ENCODE peak calls at places on chromosomes 4 and X, in five cellular contexts. C is SK-N-SH, L is H1, G is K562, M is stomach. T is an unnamed sample. For H3K4me1, the result is how much of the 10 kb centered on the place peaks cover.

GRCh38 chr4:104941661-104942062 is 205.0 kb upstream of the TET2 start:
- DNase-seq in G (no peak), L (no peak), C (no peak), M (no peak), T (no peak)

GRCh38 chrX:55450259-55450658 is 1.7 kb upstream of the MAGEH1 start:
- DNase-seq in G (peak), L (no peak), C (no peak), M (no peak), T (no peak)

GRCh38 chrX:25873196-25873595 is 264.9 kb upstream of the MAGEB18 start:
- DNase-seq in C (no peak), M (no peak), G (no peak), L (no peak), T (no peak)

GRCh38 chr4:81218206-81218605 is 3.2 kb upstream of the PRKG2 start:
- DNase-seq in L (no peak), M (no peak), C (no peak), G (no peak), T (no peak)

GRCh38 chr4:187922274-187922673 is 73.3 kb upstream of the ZFP42 start:
- DNase-seq in L (no peak), G (no peak), M (no peak), C (no peak), T (no peak)

GRCh38 chr4:6472008-6472386 is 417 bp downstream of the PPP2R2C start:
- DNase-seq in G (no peak), L (no peak), M (no peak), C (no peak), T (no peak)

GRCh38 chr4:6971536-6972374 is 62.1 kb downstream of the TBC1D14 start:
- DNase-seq in C (no peak), G (no peak), L (no peak), M (peak), T (no peak)

GRCh38 chr4:130306566-130306965 is 1210.6 kb downstream of the C4orf33 start:
- DNase-seq in L (peak), C (no peak), G (no peak), M (no peak), T (no peak)

GRCh38 chr4:113636438-113636818 is 125.1 kb downstream of the CAMK2D start:
- DNase-seq in C (no peak), G (no peak), L (no peak), M (no peak), T (no peak)

GRCh38 chr4:140095694-140096482 is 58.1 kb downstream of the MAML3 start:
- DNase-seq in L (no peak), G (peak), C (peak), M (no peak), T (peak)
- H3K4me1 ChIP-seq in L (under half), G (under half), C (half or more), M (half or more), T (half or more)

DNA sequence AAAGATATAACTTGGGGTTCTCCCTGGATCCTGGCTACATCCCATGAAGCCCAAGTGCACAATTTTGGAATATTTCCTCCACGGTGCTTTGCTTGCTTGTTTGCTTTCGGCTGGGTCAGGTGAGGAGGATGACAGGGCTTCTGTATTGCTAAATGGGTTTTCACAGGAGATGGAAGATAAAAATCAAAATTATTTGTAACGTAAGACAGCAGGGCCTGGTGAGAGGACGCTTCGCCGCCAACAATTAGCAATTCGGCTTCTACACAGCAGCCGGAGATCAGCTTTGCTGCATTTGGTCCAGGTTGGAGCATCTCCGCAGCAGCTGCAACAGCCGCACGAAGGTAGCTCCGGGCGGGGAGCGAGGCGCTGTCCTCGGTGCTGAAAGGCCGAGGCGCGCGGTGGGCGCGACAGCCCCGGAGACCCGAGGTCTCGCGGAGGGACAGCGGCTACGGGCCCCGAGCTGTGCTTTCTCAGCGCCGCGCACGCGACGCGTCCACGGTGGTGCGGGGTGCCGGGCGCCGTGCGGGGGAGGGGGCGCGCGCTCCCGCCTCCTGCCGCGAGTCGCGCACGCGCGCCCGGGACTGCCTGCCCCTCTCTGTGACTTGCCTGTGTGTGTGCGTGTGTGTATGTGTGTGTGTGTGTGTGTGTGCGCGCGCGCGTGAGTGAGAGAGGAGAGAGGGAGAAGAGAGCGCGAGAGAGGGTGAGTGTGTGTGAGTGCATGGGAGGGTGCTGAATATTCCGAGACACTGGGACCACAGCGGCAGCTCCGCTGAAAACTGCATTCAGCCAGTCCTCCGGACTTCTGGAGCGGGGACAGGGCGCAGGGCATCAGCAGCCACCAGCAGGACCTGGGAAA is at the start of gene GRIA2:
- DNase-seq in M (peak), C (peak), L (no peak), G (peak), T (no peak)
- TF ChIP-seq POLR2AphosphoS5 in M (no peak), C (no peak), L (no peak), G (no peak), T (peak)

GRCh38 chrX:71623714-71624113 is 5.4 kb upstream of the CXCR3 start:
- DNase-seq in C (no peak), G (no peak), L (no peak), M (no peak), T (no peak)
- H3K4me1 ChIP-seq in C (under half), G (under half), L (under half), M (under half), T (under half)

GRCh38 chrX:20514358-20514757 is 247.6 kb upstream of the RPS6KA3 start:
- DNase-seq in M (no peak), G (peak), C (no peak), L (no peak), T (no peak)
- TF ChIP-seq POLR2AphosphoS5 in M (no peak), G (no peak), C (no peak), L (no peak), T (no peak)

DNA sequence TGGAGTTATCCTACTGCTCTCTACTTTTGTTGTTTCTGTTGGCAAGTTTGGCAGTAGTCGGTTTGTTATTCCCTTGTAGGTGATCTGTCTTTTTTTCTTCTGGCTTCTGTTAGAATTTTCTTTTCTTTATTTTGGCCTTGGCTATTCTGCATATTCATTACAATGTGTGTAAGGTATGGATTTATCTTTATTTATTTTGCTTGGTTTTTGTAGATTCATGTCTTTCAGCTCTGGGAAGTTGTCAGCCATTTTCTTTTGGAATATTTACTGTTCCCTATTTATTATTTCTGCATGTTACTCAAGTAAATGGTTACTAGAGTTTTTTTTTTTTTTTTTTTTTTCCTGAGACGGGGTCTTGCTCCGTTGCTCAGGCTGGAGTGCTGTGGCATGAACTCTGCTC is 12.6 kb downstream of the ADD1 start:
- DNase-seq in L (no peak), G (no peak), M (no peak), C (no peak), T (no peak)
- H3K4me1 ChIP-seq in L (under half), G (under half), M (half or more), C (under half), T (half or more)

GRCh38 chr4:152269448-152270191 is 266.3 kb downstream of the FBXW7 start:
- DNase-seq in M (no peak), G (no peak), C (no peak), L (no peak), T (peak)
- TF ChIP-seq POLR2AphosphoS5 in M (no peak), G (no peak), C (no peak), L (no peak), T (no peak)

T was measured in esophagus muscularis mucosa.